ENCODE peak calls at places on chromosomes 12 and 14, in ten cellular contexts. One of them, this sample, is unnamed.
A peak's percentile ranks its signal among the peaks of the same experiment; 100 is the strongest.

GRCh38 chr12:30243426-30243825 is 452.2 kb downstream of the IPO8 start:
- DNase-seq in right lobe of liver: no peak
- DNase-seq in stomach: no peak
- DNase-seq in heart left ventricle: no peak
- DNase-seq in ovary: no peak
- DNase-seq in IMR-90: no peak
- DNase-seq in breast epithelium: no peak
- DNase-seq in K562: no peak
- DNase-seq in HepG2: no peak
- DNase-seq in sigmoid colon: no peak
- DNase-seq in this sample: no peak

GRCh38 chr14:75443203-75443969 is 15.6 kb downstream of the JDP2 start:
- DNase-seq in heart left ventricle: no peak
- DNase-seq in breast epithelium: no peak
- DNase-seq in HepG2: no peak
- DNase-seq in stomach: no peak
- DNase-seq in IMR-90: no peak
- DNase-seq in right lobe of liver: no peak
- DNase-seq in sigmoid colon: no peak
- DNase-seq in K562: no peak
- DNase-seq in ovary: no peak
- DNase-seq in this sample: no peak

GRCh38 chr12:52003591-52003990 is 3.2 kb upstream of the TAMALIN start:
- DNase-seq in sigmoid colon: no peak
- DNase-seq in breast epithelium: no peak
- DNase-seq in HepG2: no peak
- DNase-seq in IMR-90: no peak
- DNase-seq in ovary: no peak
- DNase-seq in stomach: no peak
- DNase-seq in right lobe of liver: no peak
- DNase-seq in K562: no peak
- DNase-seq in heart left ventricle: no peak
- DNase-seq in this sample: no peak

GRCh38 chr12:120534703-120535655 is 823 bp downstream of the RNF10 start:
- DNase-seq in HepG2: no peak
- DNase-seq in breast epithelium: no peak
- DNase-seq in stomach: peak; percentile 45
- DNase-seq in ovary: peak; percentile 31
- DNase-seq in sigmoid colon: no peak
- DNase-seq in heart left ventricle: peak; percentile 69
- DNase-seq in IMR-90: peak; percentile 92
- DNase-seq in right lobe of liver: peak; percentile 51
- DNase-seq in K562: peak; percentile 62
- DNase-seq in this sample: peak; percentile 23

GRCh38 chr14:79157369-79157768 is 987.2 kb downstream of the NRXN3 start:
- DNase-seq in K562: no peak
- DNase-seq in stomach: no peak
- DNase-seq in IMR-90: no peak
- DNase-seq in breast epithelium: no peak
- DNase-seq in sigmoid colon: no peak
- DNase-seq in right lobe of liver: no peak
- DNase-seq in HepG2: no peak
- DNase-seq in ovary: no peak
- DNase-seq in heart left ventricle: no peak
- DNase-seq in this sample: no peak

GRCh38 chr12:75878382-75878720 is 153.2 kb downstream of the PHLDA1 start:
- DNase-seq in K562: no peak
- DNase-seq in sigmoid colon: no peak
- DNase-seq in IMR-90: peak; percentile 93
- DNase-seq in stomach: no peak
- DNase-seq in breast epithelium: no peak
- DNase-seq in right lobe of liver: no peak
- DNase-seq in ovary: peak; percentile 52
- DNase-seq in heart left ventricle: no peak
- DNase-seq in HepG2: no peak
- DNase-seq in this sample: no peak

GRCh38 chr12:14395059-14395778 is 29.7 kb downstream of the ATF7IP start:
- DNase-seq in ovary: no peak
- DNase-seq in HepG2: no peak
- DNase-seq in heart left ventricle: no peak
- DNase-seq in breast epithelium: no peak
- DNase-seq in K562: no peak
- DNase-seq in sigmoid colon: no peak
- DNase-seq in stomach: no peak
- DNase-seq in right lobe of liver: no peak
- DNase-seq in IMR-90: no peak
- DNase-seq in this sample: no peak

GRCh38 chr12:132500137-132500855 is 10.3 kb downstream of the FBRSL1 start:
- DNase-seq in heart left ventricle: no peak
- DNase-seq in stomach: no peak
- DNase-seq in IMR-90: no peak
- DNase-seq in K562: no peak
- DNase-seq in right lobe of liver: no peak
- DNase-seq in HepG2: no peak
- DNase-seq in ovary: no peak
- DNase-seq in sigmoid colon: no peak
- DNase-seq in breast epithelium: no peak
- DNase-seq in this sample: no peak

GRCh38 chr14:103923863-103924262 is 4.4 kb upstream of the TDRD9 start:
- DNase-seq in heart left ventricle: no peak
- DNase-seq in HepG2: no peak
- DNase-seq in K562: no peak
- DNase-seq in sigmoid colon: no peak
- DNase-seq in stomach: no peak
- DNase-seq in ovary: no peak
- DNase-seq in breast epithelium: no peak
- DNase-seq in right lobe of liver: no peak
- DNase-seq in IMR-90: no peak
- DNase-seq in this sample: no peak

GRCh38 chr14:51738754-51739153 is 87.0 kb downstream of the FRMD6 start:
- DNase-seq in right lobe of liver: no peak
- DNase-seq in breast epithelium: no peak
- DNase-seq in HepG2: peak; percentile 4
- DNase-seq in heart left ventricle: no peak
- DNase-seq in stomach: no peak
- DNase-seq in ovary: no peak
- DNase-seq in K562: no peak
- DNase-seq in IMR-90: no peak
- DNase-seq in sigmoid colon: no peak
- DNase-seq in this sample: no peak

GRCh38 chr12:120231316-120232011 is 30.6 kb upstream of the RPLP0 start:
- DNase-seq in HepG2: peak; percentile 53
- DNase-seq in sigmoid colon: peak; percentile 79
- DNase-seq in ovary: no peak
- DNase-seq in K562: peak; percentile 79
- DNase-seq in breast epithelium: peak; percentile 59
- DNase-seq in right lobe of liver: peak; percentile 76
- DNase-seq in stomach: peak; percentile 73
- DNase-seq in heart left ventricle: peak; percentile 82
- DNase-seq in IMR-90: peak; percentile 97
- DNase-seq in this sample: peak; percentile 73

GRCh38 chr12:52280796-52281560 is 6.5 kb downstream of the KRT86 start:
- DNase-seq in breast epithelium: peak; percentile 97
- DNase-seq in IMR-90: peak; percentile 97
- DNase-seq in stomach: peak; percentile 47
- DNase-seq in K562: no peak
- DNase-seq in sigmoid colon: peak; percentile 85
- DNase-seq in HepG2: peak; percentile 47
- DNase-seq in right lobe of liver: no peak
- DNase-seq in ovary: peak; percentile 33
- DNase-seq in heart left ventricle: no peak
- DNase-seq in this sample: peak; percentile 50

GRCh38 chr12:6915023-6915788 is 826 bp downstream of the ENO2 start:
- DNase-seq in right lobe of liver: no peak
- DNase-seq in heart left ventricle: no peak
- DNase-seq in ovary: no peak
- DNase-seq in sigmoid colon: peak; percentile 67
- DNase-seq in IMR-90: no peak
- DNase-seq in HepG2: no peak
- DNase-seq in K562: peak; percentile 70
- DNase-seq in breast epithelium: no peak
- DNase-seq in stomach: no peak
- DNase-seq in this sample: peak; percentile 51

GRCh38 chr14:65369560-65369959 is 43.0 kb upstream of the FUT8 start:
- DNase-seq in stomach: no peak
- DNase-seq in HepG2: no peak
- DNase-seq in breast epithelium: no peak
- DNase-seq in K562: no peak
- DNase-seq in IMR-90: no peak
- DNase-seq in ovary: no peak
- DNase-seq in sigmoid colon: no peak
- DNase-seq in right lobe of liver: no peak
- DNase-seq in heart left ventricle: no peak
- DNase-seq in this sample: no peak

DNA sequence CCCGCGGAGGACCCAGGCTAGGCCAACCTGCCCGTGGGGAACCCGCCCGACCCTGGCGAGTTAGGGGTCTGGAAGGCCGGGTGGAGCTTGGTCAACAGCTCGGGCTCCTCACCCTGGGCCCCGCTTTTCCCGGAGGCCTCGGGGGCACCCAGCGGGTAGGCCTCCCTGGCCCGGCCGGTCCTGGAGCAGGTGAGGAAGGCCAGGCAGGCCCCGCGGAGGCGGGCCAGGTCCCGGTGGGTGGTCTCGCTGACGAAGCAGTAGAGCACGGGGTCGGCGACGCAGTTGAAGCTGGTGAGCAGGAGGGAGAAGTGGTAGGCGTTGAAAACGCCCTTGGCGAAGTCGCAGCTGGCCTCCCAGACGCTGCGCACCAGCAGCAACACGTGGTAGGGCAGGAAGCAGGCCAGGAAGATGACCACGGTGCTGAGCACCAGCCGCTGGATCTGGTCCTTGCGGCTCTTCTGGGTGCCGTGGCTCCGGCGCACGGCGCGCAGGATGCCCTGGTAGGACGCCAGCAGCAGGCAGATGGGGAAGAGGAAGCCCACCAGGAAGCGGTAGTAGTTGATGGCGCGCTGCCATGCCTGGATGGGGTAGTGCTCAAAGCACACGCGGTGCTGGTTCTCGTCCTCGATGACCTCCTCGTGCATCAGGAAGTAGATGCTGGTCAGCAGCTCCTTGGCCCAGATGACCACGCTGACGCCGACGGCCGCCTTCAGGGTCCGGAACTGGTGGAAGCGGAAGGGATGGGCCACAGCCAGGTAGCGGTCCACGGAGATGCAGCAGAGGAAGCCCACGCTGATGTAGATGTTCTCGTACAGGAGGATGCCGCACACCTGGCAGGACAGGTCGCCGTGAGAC is 10.3 kb downstream of the GPR68 start:
- DNase-seq in ovary: no peak
- DNase-seq in stomach: no peak
- DNase-seq in K562: no peak
- DNase-seq in sigmoid colon: no peak
- DNase-seq in HepG2: no peak
- DNase-seq in breast epithelium: no peak
- DNase-seq in IMR-90: no peak
- DNase-seq in heart left ventricle: no peak
- DNase-seq in right lobe of liver: no peak
- DNase-seq in this sample: no peak
- H3K27me3 ChIP-seq in ovary: no peaks in the 10 kb centered on the region
- H3K27me3 ChIP-seq in stomach: no peaks in the 10 kb centered on the region
- H3K27me3 ChIP-seq in K562: no peaks in the 10 kb centered on the region
- H3K27me3 ChIP-seq in sigmoid colon: no peaks in the 10 kb centered on the region
- H3K27me3 ChIP-seq in HepG2: no peaks in the 10 kb centered on the region
- H3K27me3 ChIP-seq in breast epithelium: no peaks in the 10 kb centered on the region
- H3K27me3 ChIP-seq in IMR-90: no peaks in the 10 kb centered on the region
- H3K27me3 ChIP-seq in heart left ventricle: no peaks in the 10 kb centered on the region
- H3K27me3 ChIP-seq in right lobe of liver: no peaks in the 10 kb centered on the region
- H3K27me3 ChIP-seq in this sample: no peaks in the 10 kb centered on the region

DNA sequence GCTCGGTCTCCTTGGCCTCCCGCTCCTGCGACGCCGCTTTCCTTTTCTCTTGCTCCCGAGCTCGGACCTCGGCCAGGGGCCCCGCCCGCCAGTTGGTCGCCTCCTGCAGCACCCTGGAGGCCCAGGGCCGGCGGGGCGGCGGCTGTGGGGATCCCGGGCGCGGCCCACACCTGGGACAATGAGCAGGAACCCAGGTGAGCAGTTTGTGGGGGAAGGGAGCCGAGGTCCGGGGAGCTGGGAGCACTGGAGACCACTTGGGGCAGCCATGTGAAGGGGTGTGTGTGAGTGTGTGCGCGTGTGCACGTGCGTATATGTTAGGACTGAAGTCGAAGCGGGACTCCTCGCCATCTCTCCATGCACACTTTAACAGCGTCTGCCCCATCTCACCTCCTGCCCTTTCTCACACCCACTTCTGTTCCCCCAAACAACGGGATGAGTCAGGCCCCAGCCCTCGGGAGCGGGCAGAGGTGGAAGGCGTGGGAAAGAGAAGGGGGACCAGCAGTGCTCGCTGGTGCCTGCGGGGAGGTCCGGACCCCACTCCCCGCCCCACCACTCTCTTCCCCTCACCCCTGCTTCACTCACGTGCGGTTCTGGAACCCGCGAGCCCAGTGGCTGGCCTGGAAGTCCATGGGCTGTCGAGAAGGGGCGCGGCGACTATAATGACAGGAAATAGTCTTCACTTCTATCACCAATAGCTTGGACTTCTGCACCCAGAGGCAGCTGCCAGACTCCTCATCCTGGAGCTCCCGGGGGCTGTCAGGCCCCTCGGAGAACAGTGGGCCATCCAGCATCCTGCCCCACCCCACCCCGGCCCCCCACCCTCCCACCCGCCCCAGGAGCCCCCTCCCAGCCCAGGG is 450 bp downstream of the DDN start:
- DNase-seq in HepG2: no peak
- DNase-seq in heart left ventricle: peak; percentile 63
- DNase-seq in breast epithelium: no peak
- DNase-seq in sigmoid colon: no peak
- DNase-seq in right lobe of liver: peak; percentile 33
- DNase-seq in K562: peak; percentile 59
- DNase-seq in IMR-90: peak; percentile 30
- DNase-seq in ovary: no peak
- DNase-seq in stomach: peak; percentile 38
- DNase-seq in this sample: no peak
- TF ChIP-seq POLR2A in HepG2: no peak
- TF ChIP-seq POLR2A in heart left ventricle: no peak
- TF ChIP-seq POLR2A in breast epithelium: no peak
- TF ChIP-seq POLR2A in sigmoid colon: no peak
- TF ChIP-seq POLR2A in right lobe of liver: no peak
- TF ChIP-seq POLR2A in K562: no peak
- TF ChIP-seq POLR2A in IMR-90: no peak
- TF ChIP-seq POLR2A in ovary: no peak
- TF ChIP-seq POLR2A in stomach: no peak
- TF ChIP-seq POLR2A in this sample: no peak

GRCh38 chr12:54033980-54034783 is 1.3 kb downstream of the HOXC5 start:
- DNase-seq in K562: no peak
- DNase-seq in sigmoid colon: no peak
- DNase-seq in heart left ventricle: no peak
- DNase-seq in HepG2: no peak
- DNase-seq in stomach: no peak
- DNase-seq in breast epithelium: no peak
- DNase-seq in IMR-90: no peak
- DNase-seq in ovary: peak; percentile 50
- DNase-seq in right lobe of liver: no peak
- DNase-seq in this sample: no peak
- H3K4me3 ChIP-seq in K562: no peak overlapping the region
- H3K4me3 ChIP-seq in sigmoid colon: peak overlapping the region; percentile 7
- H3K4me3 ChIP-seq in heart left ventricle: peak overlapping the region; percentile 41
- H3K4me3 ChIP-seq in HepG2: no peak overlapping the region
- H3K4me3 ChIP-seq in stomach: peak overlapping the region; percentile 45
- H3K4me3 ChIP-seq in breast epithelium: peak overlapping the region; percentile 45
- H3K4me3 ChIP-seq in IMR-90: no peak overlapping the region
- H3K4me3 ChIP-seq in ovary: peak overlapping the region; percentile 35
- H3K4me3 ChIP-seq in right lobe of liver: no peak overlapping the region
- H3K4me3 ChIP-seq in this sample: peak overlapping the region; percentile 4

GRCh38 chr14:22493143-22493542 is 95.9 kb downstream of the DAD1 start:
- DNase-seq in breast epithelium: no peak
- DNase-seq in heart left ventricle: no peak
- DNase-seq in ovary: no peak
- DNase-seq in sigmoid colon: no peak
- DNase-seq in HepG2: no peak
- DNase-seq in K562: no peak
- DNase-seq in right lobe of liver: no peak
- DNase-seq in IMR-90: no peak
- DNase-seq in stomach: no peak
- DNase-seq in this sample: no peak
- H3K27me3 ChIP-seq in breast epithelium: no peaks in the 10 kb centered on the region
- H3K27me3 ChIP-seq in heart left ventricle: no peaks in the 10 kb centered on the region
- H3K27me3 ChIP-seq in ovary: no peaks in the 10 kb centered on the region
- H3K27me3 ChIP-seq in sigmoid colon: no peaks in the 10 kb centered on the region
- H3K27me3 ChIP-seq in HepG2: peaks cover 28% of the 10 kb centered on the region
- H3K27me3 ChIP-seq in K562: peaks cover 19% of the 10 kb centered on the region
- H3K27me3 ChIP-seq in right lobe of liver: no peaks in the 10 kb centered on the region
- H3K27me3 ChIP-seq in IMR-90: peaks cover 58% of the 10 kb centered on the region
- H3K27me3 ChIP-seq in stomach: no peaks in the 10 kb centered on the region
- H3K27me3 ChIP-seq in this sample: no peaks in the 10 kb centered on the region